ENCODE peak calls at places on chromosomes 11 and 22, in five cellular contexts. D is AG04450, H is right lobe of liver, A is substantia nigra, C is pancreas. I is an unnamed sample.

GRCh38 chr22:39748877-39749276 is 144.7 kb downstream of the ENTHD1 start:
- DNase-seq in C (no peak), A (no peak), D (peak; percentile 90), H (no peak), I (no peak)

GRCh38 chr22:22948651-22949611 is 61.3 kb downstream of the IGLL5 start:
- DNase-seq in H (no peak), D (no peak), C (no peak), A (no peak), I (no peak)

GRCh38 chr11:47296045-47296444 is 26.1 kb downstream of the MADD start:
- DNase-seq in A (no peak), H (no peak), D (no peak), C (no peak), I (no peak)

GRCh38 chr11:69744435-69744834 is 30.7 kb downstream of the FGF4 start:
- DNase-seq in D (peak; percentile 37), H (no peak), C (no peak), A (no peak), I (no peak)

GRCh38 chr11:60971520-60971919 is at the start of gene CD6:
- DNase-seq in A (no peak), C (no peak), H (no peak), D (no peak), I (no peak)

GRCh38 chr11:41414771-41415440 is 44.5 kb downstream of the LRRC4C start:
- DNase-seq in H (no peak), C (no peak), D (no peak), A (no peak), I (no peak)

GRCh38 chr11:17720796-17721171 is 1.4 kb downstream of the MYOD1 start:
- DNase-seq in C (no peak), A (no peak), H (no peak), D (no peak), I (peak; percentile 49)

GRCh38 chr22:22865311-22866072 is 22.1 kb upstream of the IGLL5 start:
- DNase-seq in C (no peak), A (no peak), H (no peak), D (no peak), I (no peak)

GRCh38 chr11:14075118-14075601 is 112.6 kb downstream of the SPON1 start:
- DNase-seq in H (no peak), C (no peak), D (no peak), A (no peak), I (no peak)

GRCh38 chr22:41140365-41140957 is 48.1 kb downstream of the EP300 start:
- DNase-seq in D (no peak), C (no peak), A (peak; percentile 14), H (no peak), I (no peak)

GRCh38 chr22:40939202-40939601 is 12.0 kb upstream of the RBX1 start:
- DNase-seq in D (no peak), A (no peak), H (no peak), C (no peak), I (no peak)

DNA sequence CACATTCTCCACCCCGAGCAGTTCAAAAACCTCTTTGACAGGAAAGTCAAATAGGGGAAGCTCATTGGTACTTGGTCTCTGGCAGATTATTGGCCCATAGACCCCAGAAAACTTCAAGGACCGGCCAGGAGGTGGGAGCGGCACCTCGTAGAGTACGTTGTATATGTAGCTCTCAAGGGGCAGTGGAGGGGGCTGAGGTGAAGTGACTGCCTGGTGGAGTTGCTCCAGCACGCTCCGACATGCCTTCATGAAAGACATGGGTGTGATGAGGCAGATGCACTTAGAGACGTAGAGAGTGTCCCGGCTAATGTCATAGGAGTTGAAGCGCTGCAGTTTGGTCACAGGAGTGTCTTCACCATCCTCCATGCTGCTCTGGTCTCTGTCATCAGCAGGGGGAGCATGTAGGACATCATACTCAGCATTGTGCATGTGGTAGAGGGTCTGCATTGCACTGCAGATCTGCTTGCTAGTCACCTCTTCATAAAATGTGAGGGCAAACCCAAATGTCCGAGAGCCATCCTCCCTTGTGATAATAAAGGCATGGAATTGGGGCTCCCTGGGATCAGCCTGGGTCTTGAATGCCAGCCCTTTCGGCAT is 61.3 kb downstream of the DENND5A start:
- DNase-seq in H (no peak), A (peak; percentile 34), C (no peak), D (no peak), I (no peak)
- H3K27ac ChIP-seq in H (no peak overlapping the region), A (peak overlapping the region; percentile 70), C (no peak overlapping the region), D (no peak overlapping the region), I (no peak overlapping the region)

GRCh38 chr11:2942447-2942846 is 13.2 kb upstream of the PHLDA2 start:
- DNase-seq in C (no peak), D (no peak), H (no peak), A (no peak), I (no peak)
- H3K27ac ChIP-seq in C (no peak overlapping the region), D (no peak overlapping the region), H (no peak overlapping the region), A (no peak overlapping the region), I (no peak overlapping the region)

GRCh38 chr11:96238563-96239166 is 104.3 kb downstream of the MAML2 start:
- DNase-seq in H (no peak), D (no peak), C (no peak), A (no peak), I (no peak)

GRCh38 chr11:96237759-96238158 is 105.2 kb downstream of the MAML2 start:
- DNase-seq in D (no peak), A (no peak), C (no peak), H (no peak), I (no peak)

GRCh38 chr11:96234866-96235441 is 108.0 kb downstream of the MAML2 start:
- DNase-seq in C (no peak), A (no peak), H (no peak), D (no peak), I (no peak)

GRCh38 chr11:96230686-96231085 is 112.3 kb downstream of the MAML2 start:
- DNase-seq in A (no peak), D (no peak), H (no peak), C (no peak), I (no peak)

DNA sequence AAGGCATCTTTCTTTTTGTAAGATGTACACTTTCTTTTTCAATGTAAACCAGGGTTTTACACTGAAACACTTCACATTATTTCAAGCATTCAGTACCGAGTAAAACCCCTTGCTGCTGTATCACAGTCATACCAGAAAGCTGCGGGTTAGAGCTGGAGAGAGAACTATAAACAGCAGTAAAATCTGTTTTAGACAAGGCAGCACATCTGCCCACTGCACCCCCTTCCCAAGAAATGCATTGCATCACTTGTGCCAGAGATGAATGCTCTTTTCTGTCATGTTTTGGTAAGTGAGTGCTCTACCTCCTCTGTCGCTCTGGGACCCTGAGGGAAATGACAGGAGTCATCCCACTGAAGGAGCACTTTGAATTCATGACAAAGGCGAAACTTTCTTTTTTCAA is 107.3 kb downstream of the MAML2 start:
- DNase-seq in H (no peak), C (no peak), A (no peak), D (no peak), I (no peak)
- H3K27ac ChIP-seq in H (no peak overlapping the region), C (no peak overlapping the region), A (no peak overlapping the region), D (no peak overlapping the region), I (peak overlapping the region; percentile 60)

GRCh38 chr11:46235777-46236688 is 41.4 kb upstream of the CREB3L1 start:
- DNase-seq in A (no peak), C (no peak), H (no peak), D (no peak), I (peak; percentile 53)
- H3K27ac ChIP-seq in A (no peak overlapping the region), C (no peak overlapping the region), H (no peak overlapping the region), D (no peak overlapping the region), I (no peak overlapping the region)

DNA sequence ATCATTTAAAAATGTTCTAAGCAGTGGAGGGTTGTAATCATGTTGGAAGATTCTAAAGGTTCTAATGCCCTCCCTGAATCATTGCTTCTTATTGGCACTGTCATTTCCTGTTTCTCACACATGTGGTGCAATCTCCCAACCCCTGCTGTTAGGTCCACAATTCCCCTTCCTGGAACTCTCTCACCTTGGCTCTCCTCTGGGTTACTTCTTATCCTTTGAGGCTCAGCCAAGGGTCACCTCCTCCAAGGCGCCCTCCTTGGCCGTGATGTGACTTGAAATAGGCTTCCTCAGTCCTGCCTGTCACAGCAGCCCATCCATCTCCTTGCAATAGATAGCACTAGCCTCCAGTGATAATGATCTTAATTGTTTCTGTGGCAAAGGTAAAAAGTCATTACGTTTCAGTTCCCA is 149.8 kb downstream of the TTC17 start:
- DNase-seq in A (no peak), C (no peak), H (no peak), D (no peak), I (no peak)
- H3K27ac ChIP-seq in A (no peak overlapping the region), C (no peak overlapping the region), H (no peak overlapping the region), D (no peak overlapping the region), I (no peak overlapping the region)

GRCh38 chr22:34526681-34527080 is 539.3 kb upstream of the ISX start:
- DNase-seq in A (no peak), H (no peak), C (no peak), D (no peak), I (no peak)
- H3K27ac ChIP-seq in A (no peak overlapping the region), H (no peak overlapping the region), C (no peak overlapping the region), D (no peak overlapping the region), I (no peak overlapping the region)

GRCh38 chr11:691710-692590 is 3.1 kb downstream of the DEAF1 start:
- DNase-seq in C (no peak), D (no peak), H (no peak), A (no peak), I (no peak)

GRCh38 chr11:694563-695331 is at the start of gene DEAF1:
- DNase-seq in D (peak; percentile 97), H (peak; percentile 98), A (peak; percentile 97), C (peak; percentile 100), I (peak; percentile 90)

GRCh38 chr11:693887-694562 is 997 bp downstream of the DEAF1 start:
- DNase-seq in A (no peak), H (no peak), D (no peak), C (peak; percentile 74), I (no peak)

GRCh38 chr11:693415-693831 is 1.6 kb downstream of the DEAF1 start:
- DNase-seq in C (no peak), H (no peak), A (no peak), D (no peak), I (no peak)

GRCh38 chr11:692824-693414 is 2.1 kb downstream of the DEAF1 start:
- DNase-seq in A (no peak), D (no peak), C (peak; percentile 68), H (no peak), I (no peak)
- H3K27ac ChIP-seq in A (peak overlapping the region; percentile 47), D (no peak overlapping the region), C (no peak overlapping the region), H (no peak overlapping the region), I (no peak overlapping the region)

GRCh38 chr11:73316422-73316821 is 8.3 kb downstream of the ARHGEF17 start:
- DNase-seq in D (no peak), A (no peak), C (no peak), H (no peak), I (no peak)

GRCh38 chr11:73313652-73314051 is 5.6 kb downstream of the ARHGEF17 start:
- DNase-seq in D (no peak), A (no peak), H (no peak), C (no peak), I (no peak)

GRCh38 chr11:73317373-73317772 is 9.3 kb downstream of the ARHGEF17 start:
- DNase-seq in A (peak; percentile 78), D (no peak), H (no peak), C (no peak), I (peak; percentile 56)

GRCh38 chr11:73314121-73314948 is 6.3 kb downstream of the ARHGEF17 start:
- DNase-seq in D (no peak), C (no peak), A (peak; percentile 78), H (no peak), I (peak; percentile 84)

GRCh38 chr11:73315288-73316020 is 7.4 kb downstream of the ARHGEF17 start:
- DNase-seq in D (no peak), H (no peak), C (no peak), A (no peak), I (no peak)
- H3K27ac ChIP-seq in D (peak overlapping the region; percentile 61), H (no peak overlapping the region), C (no peak overlapping the region), A (peak overlapping the region; percentile 86), I (peak overlapping the region; percentile 94)